ENCODE peak calls at places on chromosomes 2 and 18, in nine cellular contexts. One of them, this sample, is unnamed.

GRCh38 chr18:45505497-45506206 is 109.6 kb upstream of the SLC14A2 start:
- DNase-seq in fibroblast of the conjunctiva: peak; percentile 76
- DNase-seq in amygdala: no peak
- DNase-seq in HuH-7: no peak
- DNase-seq in stimulated activated CD4-positive, alpha-beta T cell treated with anti-CD3 and anti-CD28 coated beads, Interleukin-2, amount 100 ng/mL, for 48 hours: no peak
- DNase-seq in fibroblast of mammary gland: peak; percentile 85
- DNase-seq in RWPE1: no peak
- DNase-seq in endothelial cell: no peak
- DNase-seq in ACHN: no peak
- DNase-seq in this sample: no peak

GRCh38 chr2:31205186-31205585 is 12.1 kb downstream of the CAPN14 start:
- DNase-seq in fibroblast of the conjunctiva: no peak
- DNase-seq in amygdala: no peak
- DNase-seq in HuH-7: no peak
- DNase-seq in stimulated activated CD4-positive, alpha-beta T cell treated with anti-CD3 and anti-CD28 coated beads, Interleukin-2, amount 100 ng/mL, for 48 hours: no peak
- DNase-seq in fibroblast of mammary gland: no peak
- DNase-seq in RWPE1: no peak
- DNase-seq in endothelial cell: no peak
- DNase-seq in ACHN: no peak
- DNase-seq in this sample: peak; percentile 25

GRCh38 chr2:11572996-11573395 is 39.2 kb downstream of the GREB1 start:
- DNase-seq in fibroblast of the conjunctiva: no peak
- DNase-seq in amygdala: no peak
- DNase-seq in HuH-7: no peak
- DNase-seq in stimulated activated CD4-positive, alpha-beta T cell treated with anti-CD3 and anti-CD28 coated beads, Interleukin-2, amount 100 ng/mL, for 48 hours: no peak
- DNase-seq in fibroblast of mammary gland: no peak
- DNase-seq in RWPE1: no peak
- DNase-seq in endothelial cell: no peak
- DNase-seq in ACHN: no peak
- DNase-seq in this sample: no peak

GRCh38 chr2:197705912-197706838 is 1.0 kb downstream of the MARS2 start:
- DNase-seq in fibroblast of the conjunctiva: no peak
- DNase-seq in amygdala: no peak
- DNase-seq in HuH-7: no peak
- DNase-seq in stimulated activated CD4-positive, alpha-beta T cell treated with anti-CD3 and anti-CD28 coated beads, Interleukin-2, amount 100 ng/mL, for 48 hours: no peak
- DNase-seq in fibroblast of mammary gland: peak; percentile 29
- DNase-seq in RWPE1: peak; percentile 3
- DNase-seq in endothelial cell: peak; percentile 44
- DNase-seq in ACHN: peak; percentile 41
- DNase-seq in this sample: peak; percentile 44

GRCh38 chr2:151258121-151258520 is 3.5 kb downstream of the RBM43 start:
- DNase-seq in fibroblast of the conjunctiva: peak; percentile 65
- DNase-seq in amygdala: no peak
- DNase-seq in HuH-7: no peak
- DNase-seq in stimulated activated CD4-positive, alpha-beta T cell treated with anti-CD3 and anti-CD28 coated beads, Interleukin-2, amount 100 ng/mL, for 48 hours: no peak
- DNase-seq in fibroblast of mammary gland: peak; percentile 85
- DNase-seq in RWPE1: peak; percentile 69
- DNase-seq in endothelial cell: no peak
- DNase-seq in ACHN: peak; percentile 13
- DNase-seq in this sample: no peak

GRCh38 chr2:123993728-123994323 is 31.3 kb upstream of the CNTNAP5 start:
- DNase-seq in fibroblast of the conjunctiva: peak; percentile 2
- DNase-seq in amygdala: no peak
- DNase-seq in HuH-7: peak; percentile 7
- DNase-seq in stimulated activated CD4-positive, alpha-beta T cell treated with anti-CD3 and anti-CD28 coated beads, Interleukin-2, amount 100 ng/mL, for 48 hours: peak; percentile 1
- DNase-seq in fibroblast of mammary gland: peak; percentile 24
- DNase-seq in RWPE1: peak; percentile 57
- DNase-seq in endothelial cell: peak; percentile 63
- DNase-seq in ACHN: peak; percentile 55
- DNase-seq in this sample: peak; percentile 44

GRCh38 chr2:174967693-174968260 is 37.4 kb downstream of the CHN1 start:
- DNase-seq in fibroblast of the conjunctiva: no peak
- DNase-seq in amygdala: no peak
- DNase-seq in HuH-7: no peak
- DNase-seq in stimulated activated CD4-positive, alpha-beta T cell treated with anti-CD3 and anti-CD28 coated beads, Interleukin-2, amount 100 ng/mL, for 48 hours: no peak
- DNase-seq in fibroblast of mammary gland: peak; percentile 36
- DNase-seq in RWPE1: no peak
- DNase-seq in endothelial cell: no peak
- DNase-seq in ACHN: no peak
- DNase-seq in this sample: no peak

GRCh38 chr18:14971461-14972185 is 223.7 kb downstream of the ANKRD30B start:
- DNase-seq in fibroblast of the conjunctiva: no peak
- DNase-seq in amygdala: no peak
- DNase-seq in HuH-7: no peak
- DNase-seq in stimulated activated CD4-positive, alpha-beta T cell treated with anti-CD3 and anti-CD28 coated beads, Interleukin-2, amount 100 ng/mL, for 48 hours: no peak
- DNase-seq in fibroblast of mammary gland: peak; percentile 0
- DNase-seq in RWPE1: no peak
- DNase-seq in endothelial cell: no peak
- DNase-seq in ACHN: peak; percentile 50
- DNase-seq in this sample: no peak

GRCh38 chr18:35620765-35621164 is 39.2 kb downstream of the GALNT1 start:
- DNase-seq in fibroblast of the conjunctiva: no peak
- DNase-seq in amygdala: no peak
- DNase-seq in HuH-7: no peak
- DNase-seq in stimulated activated CD4-positive, alpha-beta T cell treated with anti-CD3 and anti-CD28 coated beads, Interleukin-2, amount 100 ng/mL, for 48 hours: no peak
- DNase-seq in fibroblast of mammary gland: peak; percentile 57
- DNase-seq in RWPE1: no peak
- DNase-seq in endothelial cell: no peak
- DNase-seq in ACHN: no peak
- DNase-seq in this sample: no peak

GRCh38 chr18:45664824-45665763 is 49.8 kb downstream of the SLC14A2 start:
- DNase-seq in fibroblast of the conjunctiva: peak; percentile 43
- DNase-seq in amygdala: no peak
- DNase-seq in HuH-7: peak; percentile 25
- DNase-seq in stimulated activated CD4-positive, alpha-beta T cell treated with anti-CD3 and anti-CD28 coated beads, Interleukin-2, amount 100 ng/mL, for 48 hours: peak; percentile 58
- DNase-seq in fibroblast of mammary gland: peak; percentile 71
- DNase-seq in RWPE1: peak; percentile 52
- DNase-seq in endothelial cell: peak; percentile 68
- DNase-seq in ACHN: peak; percentile 62
- DNase-seq in this sample: peak; percentile 74

GRCh38 chr18:52339891-52340371 is at the start of gene DCC:
- DNase-seq in fibroblast of the conjunctiva: no peak
- DNase-seq in amygdala: peak; percentile 31
- DNase-seq in HuH-7: peak; percentile 47
- DNase-seq in stimulated activated CD4-positive, alpha-beta T cell treated with anti-CD3 and anti-CD28 coated beads, Interleukin-2, amount 100 ng/mL, for 48 hours: no peak
- DNase-seq in fibroblast of mammary gland: peak; percentile 46
- DNase-seq in RWPE1: peak; percentile 10
- DNase-seq in endothelial cell: peak; percentile 67
- DNase-seq in ACHN: peak; percentile 18
- DNase-seq in this sample: peak; percentile 46

GRCh38 chr18:11114653-11115052 is 34.7 kb downstream of the PIEZO2 start:
- DNase-seq in fibroblast of the conjunctiva: no peak
- DNase-seq in amygdala: no peak
- DNase-seq in HuH-7: no peak
- DNase-seq in stimulated activated CD4-positive, alpha-beta T cell treated with anti-CD3 and anti-CD28 coated beads, Interleukin-2, amount 100 ng/mL, for 48 hours: no peak
- DNase-seq in fibroblast of mammary gland: no peak
- DNase-seq in RWPE1: no peak
- DNase-seq in endothelial cell: no peak
- DNase-seq in ACHN: no peak
- DNase-seq in this sample: no peak

GRCh38 chr2:3595409-3595808 is 497 bp downstream of the COLEC11 start:
- DNase-seq in fibroblast of the conjunctiva: no peak
- DNase-seq in amygdala: no peak
- DNase-seq in HuH-7: no peak
- DNase-seq in stimulated activated CD4-positive, alpha-beta T cell treated with anti-CD3 and anti-CD28 coated beads, Interleukin-2, amount 100 ng/mL, for 48 hours: no peak
- DNase-seq in fibroblast of mammary gland: no peak
- DNase-seq in RWPE1: no peak
- DNase-seq in endothelial cell: no peak
- DNase-seq in ACHN: no peak
- DNase-seq in this sample: no peak

GRCh38 chr2:68878753-68879152 is 7.6 kb upstream of the BMP10 start:
- DNase-seq in fibroblast of the conjunctiva: no peak
- DNase-seq in amygdala: no peak
- DNase-seq in HuH-7: no peak
- DNase-seq in stimulated activated CD4-positive, alpha-beta T cell treated with anti-CD3 and anti-CD28 coated beads, Interleukin-2, amount 100 ng/mL, for 48 hours: no peak
- DNase-seq in fibroblast of mammary gland: peak; percentile 16
- DNase-seq in RWPE1: no peak
- DNase-seq in endothelial cell: no peak
- DNase-seq in ACHN: no peak
- DNase-seq in this sample: no peak

GRCh38 chr2:220504890-220505564 is 877.6 kb downstream of the SLC4A3 start:
- DNase-seq in fibroblast of the conjunctiva: no peak
- DNase-seq in amygdala: no peak
- DNase-seq in HuH-7: no peak
- DNase-seq in stimulated activated CD4-positive, alpha-beta T cell treated with anti-CD3 and anti-CD28 coated beads, Interleukin-2, amount 100 ng/mL, for 48 hours: no peak
- DNase-seq in fibroblast of mammary gland: peak; percentile 72
- DNase-seq in RWPE1: peak; percentile 46
- DNase-seq in endothelial cell: peak; percentile 7
- DNase-seq in ACHN: peak; percentile 11
- DNase-seq in this sample: no peak